ENCODE peak calls at places on chromosomes 13 and 19, in eight cellular contexts. One of them, this sample, is unnamed.

GRCh38 chr13:110301606-110302131 is 5.3 kb downstream of the COL4A1 start:
- DNase-seq in CD8-positive, alpha-beta memory T cell: no peak
- DNase-seq in activated T-cell treated with anti-CD3 and anti-CD28 coated beads, Interleukin-2, amount 50 U/mL, for 4 hours: no peak
- DNase-seq in astrocyte of the hippocampus: peak; percentile 50
- DNase-seq in HCEC 1CT: peak; percentile 94
- DNase-seq in NCI-H2171: no peak
- DNase-seq in kidney tubule cell: peak; percentile 52
- DNase-seq in MV-4-11: no peak
- DNase-seq in this sample: no peak

GRCh38 chr13:29532821-29533220 is 62.7 kb downstream of the SLC7A1 start:
- DNase-seq in CD8-positive, alpha-beta memory T cell: no peak
- DNase-seq in activated T-cell treated with anti-CD3 and anti-CD28 coated beads, Interleukin-2, amount 50 U/mL, for 4 hours: no peak
- DNase-seq in astrocyte of the hippocampus: peak; percentile 66
- DNase-seq in HCEC 1CT: no peak
- DNase-seq in NCI-H2171: no peak
- DNase-seq in kidney tubule cell: no peak
- DNase-seq in MV-4-11: no peak
- DNase-seq in this sample: no peak

GRCh38 chr13:32019612-32020233 is 11.9 kb upstream of the FRY start:
- DNase-seq in CD8-positive, alpha-beta memory T cell: peak; percentile 7
- DNase-seq in activated T-cell treated with anti-CD3 and anti-CD28 coated beads, Interleukin-2, amount 50 U/mL, for 4 hours: no peak
- DNase-seq in astrocyte of the hippocampus: peak; percentile 86
- DNase-seq in HCEC 1CT: peak; percentile 51
- DNase-seq in NCI-H2171: peak; percentile 10
- DNase-seq in kidney tubule cell: peak; percentile 50
- DNase-seq in MV-4-11: peak; percentile 50
- DNase-seq in this sample: peak; percentile 19

GRCh38 chr13:96730676-96731075 is 263.6 kb downstream of the OXGR1 start:
- DNase-seq in CD8-positive, alpha-beta memory T cell: no peak
- DNase-seq in activated T-cell treated with anti-CD3 and anti-CD28 coated beads, Interleukin-2, amount 50 U/mL, for 4 hours: no peak
- DNase-seq in astrocyte of the hippocampus: no peak
- DNase-seq in HCEC 1CT: peak; percentile 33
- DNase-seq in NCI-H2171: no peak
- DNase-seq in kidney tubule cell: no peak
- DNase-seq in MV-4-11: no peak
- DNase-seq in this sample: no peak

GRCh38 chr13:113001251-113002140 is 32.5 kb downstream of the MCF2L start:
- DNase-seq in CD8-positive, alpha-beta memory T cell: peak; percentile 3
- DNase-seq in activated T-cell treated with anti-CD3 and anti-CD28 coated beads, Interleukin-2, amount 50 U/mL, for 4 hours: no peak
- DNase-seq in astrocyte of the hippocampus: peak; percentile 80
- DNase-seq in HCEC 1CT: no peak
- DNase-seq in NCI-H2171: peak; percentile 82
- DNase-seq in kidney tubule cell: peak; percentile 62
- DNase-seq in MV-4-11: peak; percentile 31
- DNase-seq in this sample: peak; percentile 75

GRCh38 chr13:109361562-109361961 is 424.8 kb downstream of the IRS2 start:
- DNase-seq in CD8-positive, alpha-beta memory T cell: no peak
- DNase-seq in activated T-cell treated with anti-CD3 and anti-CD28 coated beads, Interleukin-2, amount 50 U/mL, for 4 hours: no peak
- DNase-seq in astrocyte of the hippocampus: no peak
- DNase-seq in HCEC 1CT: no peak
- DNase-seq in NCI-H2171: no peak
- DNase-seq in kidney tubule cell: no peak
- DNase-seq in MV-4-11: peak; percentile 94
- DNase-seq in this sample: no peak

GRCh38 chr13:52374389-52374788 is 31.6 kb downstream of the THSD1 start:
- DNase-seq in CD8-positive, alpha-beta memory T cell: no peak
- DNase-seq in activated T-cell treated with anti-CD3 and anti-CD28 coated beads, Interleukin-2, amount 50 U/mL, for 4 hours: no peak
- DNase-seq in astrocyte of the hippocampus: no peak
- DNase-seq in HCEC 1CT: no peak
- DNase-seq in NCI-H2171: no peak
- DNase-seq in kidney tubule cell: no peak
- DNase-seq in MV-4-11: no peak
- DNase-seq in this sample: no peak

GRCh38 chr19:47740866-47741519 is 4.4 kb upstream of the NOP53 start:
- DNase-seq in CD8-positive, alpha-beta memory T cell: no peak
- DNase-seq in activated T-cell treated with anti-CD3 and anti-CD28 coated beads, Interleukin-2, amount 50 U/mL, for 4 hours: no peak
- DNase-seq in astrocyte of the hippocampus: no peak
- DNase-seq in HCEC 1CT: no peak
- DNase-seq in NCI-H2171: no peak
- DNase-seq in kidney tubule cell: no peak
- DNase-seq in MV-4-11: no peak
- DNase-seq in this sample: no peak

GRCh38 chr13:52892925-52893324 is 44.5 kb upstream of the PCDH8 start:
- DNase-seq in CD8-positive, alpha-beta memory T cell: no peak
- DNase-seq in activated T-cell treated with anti-CD3 and anti-CD28 coated beads, Interleukin-2, amount 50 U/mL, for 4 hours: no peak
- DNase-seq in astrocyte of the hippocampus: peak; percentile 36
- DNase-seq in HCEC 1CT: no peak
- DNase-seq in NCI-H2171: no peak
- DNase-seq in kidney tubule cell: peak; percentile 87
- DNase-seq in MV-4-11: no peak
- DNase-seq in this sample: no peak

GRCh38 chr19:6503407-6504201 is 1.5 kb upstream of the TUBB4A start:
- DNase-seq in CD8-positive, alpha-beta memory T cell: no peak
- DNase-seq in activated T-cell treated with anti-CD3 and anti-CD28 coated beads, Interleukin-2, amount 50 U/mL, for 4 hours: no peak
- DNase-seq in astrocyte of the hippocampus: no peak
- DNase-seq in HCEC 1CT: no peak
- DNase-seq in NCI-H2171: no peak
- DNase-seq in kidney tubule cell: no peak
- DNase-seq in MV-4-11: no peak
- DNase-seq in this sample: no peak

GRCh38 chr13:110042253-110042652 is 255.9 kb upstream of the IRS2 start:
- DNase-seq in CD8-positive, alpha-beta memory T cell: no peak
- DNase-seq in activated T-cell treated with anti-CD3 and anti-CD28 coated beads, Interleukin-2, amount 50 U/mL, for 4 hours: no peak
- DNase-seq in astrocyte of the hippocampus: peak; percentile 44
- DNase-seq in HCEC 1CT: no peak
- DNase-seq in NCI-H2171: no peak
- DNase-seq in kidney tubule cell: no peak
- DNase-seq in MV-4-11: no peak
- DNase-seq in this sample: no peak

GRCh38 chr13:31067416-31068118 is 94.1 kb downstream of the HSPH1 start:
- DNase-seq in CD8-positive, alpha-beta memory T cell: no peak
- DNase-seq in activated T-cell treated with anti-CD3 and anti-CD28 coated beads, Interleukin-2, amount 50 U/mL, for 4 hours: no peak
- DNase-seq in astrocyte of the hippocampus: peak; percentile 67
- DNase-seq in HCEC 1CT: peak; percentile 56
- DNase-seq in NCI-H2171: no peak
- DNase-seq in kidney tubule cell: peak; percentile 82
- DNase-seq in MV-4-11: no peak
- DNase-seq in this sample: no peak

GRCh38 chr13:107441279-107441678 is 774.1 kb downstream of the LIG4 start:
- DNase-seq in CD8-positive, alpha-beta memory T cell: no peak
- DNase-seq in activated T-cell treated with anti-CD3 and anti-CD28 coated beads, Interleukin-2, amount 50 U/mL, for 4 hours: no peak
- DNase-seq in astrocyte of the hippocampus: peak; percentile 70
- DNase-seq in HCEC 1CT: peak; percentile 92
- DNase-seq in NCI-H2171: no peak
- DNase-seq in kidney tubule cell: peak; percentile 83
- DNase-seq in MV-4-11: no peak
- DNase-seq in this sample: no peak

GRCh38 chr19:791605-792360 is 5.5 kb upstream of the PTBP1 start:
- DNase-seq in CD8-positive, alpha-beta memory T cell: no peak
- DNase-seq in activated T-cell treated with anti-CD3 and anti-CD28 coated beads, Interleukin-2, amount 50 U/mL, for 4 hours: no peak
- DNase-seq in astrocyte of the hippocampus: no peak
- DNase-seq in HCEC 1CT: no peak
- DNase-seq in NCI-H2171: no peak
- DNase-seq in kidney tubule cell: no peak
- DNase-seq in MV-4-11: no peak
- DNase-seq in this sample: no peak

GRCh38 chr13:95641961-95642621 is 2.4 kb downstream of the DZIP1 start:
- DNase-seq in CD8-positive, alpha-beta memory T cell: no peak
- DNase-seq in activated T-cell treated with anti-CD3 and anti-CD28 coated beads, Interleukin-2, amount 50 U/mL, for 4 hours: no peak
- DNase-seq in astrocyte of the hippocampus: peak; percentile 79
- DNase-seq in HCEC 1CT: peak; percentile 39
- DNase-seq in NCI-H2171: no peak
- DNase-seq in kidney tubule cell: peak; percentile 56
- DNase-seq in MV-4-11: no peak
- DNase-seq in this sample: peak; percentile 43

GRCh38 chr13:96988441-96988840 is 5.8 kb downstream of the OXGR1 start:
- DNase-seq in CD8-positive, alpha-beta memory T cell: no peak
- DNase-seq in activated T-cell treated with anti-CD3 and anti-CD28 coated beads, Interleukin-2, amount 50 U/mL, for 4 hours: no peak
- DNase-seq in astrocyte of the hippocampus: no peak
- DNase-seq in HCEC 1CT: no peak
- DNase-seq in NCI-H2171: no peak
- DNase-seq in kidney tubule cell: no peak
- DNase-seq in MV-4-11: no peak
- DNase-seq in this sample: no peak

GRCh38 chr13:46160474-46161066 is 21.4 kb downstream of the LCP1 start:
- DNase-seq in CD8-positive, alpha-beta memory T cell: peak; percentile 71
- DNase-seq in activated T-cell treated with anti-CD3 and anti-CD28 coated beads, Interleukin-2, amount 50 U/mL, for 4 hours: no peak
- DNase-seq in astrocyte of the hippocampus: peak; percentile 78
- DNase-seq in HCEC 1CT: peak; percentile 57
- DNase-seq in NCI-H2171: peak; percentile 1
- DNase-seq in kidney tubule cell: peak; percentile 69
- DNase-seq in MV-4-11: peak; percentile 75
- DNase-seq in this sample: peak; percentile 24

GRCh38 chr19:34276614-34277013 is 22.3 kb downstream of the GARRE1 start:
- DNase-seq in CD8-positive, alpha-beta memory T cell: no peak
- DNase-seq in activated T-cell treated with anti-CD3 and anti-CD28 coated beads, Interleukin-2, amount 50 U/mL, for 4 hours: no peak
- DNase-seq in astrocyte of the hippocampus: no peak
- DNase-seq in HCEC 1CT: no peak
- DNase-seq in NCI-H2171: no peak
- DNase-seq in kidney tubule cell: no peak
- DNase-seq in MV-4-11: no peak
- DNase-seq in this sample: peak; percentile 68

GRCh38 chr13:21638319-21639282 is 32.3 kb upstream of the FGF9 start:
- DNase-seq in CD8-positive, alpha-beta memory T cell: peak; percentile 23
- DNase-seq in activated T-cell treated with anti-CD3 and anti-CD28 coated beads, Interleukin-2, amount 50 U/mL, for 4 hours: peak; percentile 21
- DNase-seq in astrocyte of the hippocampus: peak; percentile 52
- DNase-seq in HCEC 1CT: peak; percentile 18
- DNase-seq in NCI-H2171: no peak
- DNase-seq in kidney tubule cell: peak; percentile 45
- DNase-seq in MV-4-11: peak; percentile 71
- DNase-seq in this sample: peak; percentile 17

GRCh38 chr13:85486663-85487062 is 312.6 kb downstream of the SLITRK6 start:
- DNase-seq in CD8-positive, alpha-beta memory T cell: no peak
- DNase-seq in activated T-cell treated with anti-CD3 and anti-CD28 coated beads, Interleukin-2, amount 50 U/mL, for 4 hours: no peak
- DNase-seq in astrocyte of the hippocampus: no peak
- DNase-seq in HCEC 1CT: no peak
- DNase-seq in NCI-H2171: no peak
- DNase-seq in kidney tubule cell: no peak
- DNase-seq in MV-4-11: no peak
- DNase-seq in this sample: no peak

GRCh38 chr13:80011448-80012212 is 329.3 kb downstream of the SPRY2 start:
- DNase-seq in CD8-positive, alpha-beta memory T cell: no peak
- DNase-seq in activated T-cell treated with anti-CD3 and anti-CD28 coated beads, Interleukin-2, amount 50 U/mL, for 4 hours: no peak
- DNase-seq in astrocyte of the hippocampus: no peak
- DNase-seq in HCEC 1CT: no peak
- DNase-seq in NCI-H2171: no peak
- DNase-seq in kidney tubule cell: no peak
- DNase-seq in MV-4-11: no peak
- DNase-seq in this sample: peak; percentile 36

GRCh38 chr19:35545855-35546381 is 492 bp downstream of the TMEM147 start:
- DNase-seq in CD8-positive, alpha-beta memory T cell: no peak
- DNase-seq in activated T-cell treated with anti-CD3 and anti-CD28 coated beads, Interleukin-2, amount 50 U/mL, for 4 hours: peak; percentile 59
- DNase-seq in astrocyte of the hippocampus: peak; percentile 49
- DNase-seq in HCEC 1CT: no peak
- DNase-seq in NCI-H2171: peak; percentile 13
- DNase-seq in kidney tubule cell: peak; percentile 50
- DNase-seq in MV-4-11: peak; percentile 29
- DNase-seq in this sample: peak; percentile 60

GRCh38 chr13:30091035-30091434 is 216.3 kb downstream of the KATNAL1 start:
- DNase-seq in CD8-positive, alpha-beta memory T cell: no peak
- DNase-seq in activated T-cell treated with anti-CD3 and anti-CD28 coated beads, Interleukin-2, amount 50 U/mL, for 4 hours: no peak
- DNase-seq in astrocyte of the hippocampus: no peak
- DNase-seq in HCEC 1CT: no peak
- DNase-seq in NCI-H2171: no peak
- DNase-seq in kidney tubule cell: no peak
- DNase-seq in MV-4-11: no peak
- DNase-seq in this sample: no peak

GRCh38 chr13:27261376-27261775 is 9.3 kb upstream of the RASL11A start:
- DNase-seq in CD8-positive, alpha-beta memory T cell: no peak
- DNase-seq in activated T-cell treated with anti-CD3 and anti-CD28 coated beads, Interleukin-2, amount 50 U/mL, for 4 hours: no peak
- DNase-seq in astrocyte of the hippocampus: no peak
- DNase-seq in HCEC 1CT: no peak
- DNase-seq in NCI-H2171: no peak
- DNase-seq in kidney tubule cell: peak; percentile 13
- DNase-seq in MV-4-11: no peak
- DNase-seq in this sample: no peak

GRCh38 chr13:43780666-43781065 is 6.1 kb downstream of the ENOX1 start:
- DNase-seq in CD8-positive, alpha-beta memory T cell: no peak
- DNase-seq in activated T-cell treated with anti-CD3 and anti-CD28 coated beads, Interleukin-2, amount 50 U/mL, for 4 hours: no peak
- DNase-seq in astrocyte of the hippocampus: no peak
- DNase-seq in HCEC 1CT: no peak
- DNase-seq in NCI-H2171: no peak
- DNase-seq in kidney tubule cell: no peak
- DNase-seq in MV-4-11: no peak
- DNase-seq in this sample: no peak

GRCh38 chr19:11020423-11020822 is 59.6 kb downstream of the SMARCA4 start:
- DNase-seq in CD8-positive, alpha-beta memory T cell: no peak
- DNase-seq in activated T-cell treated with anti-CD3 and anti-CD28 coated beads, Interleukin-2, amount 50 U/mL, for 4 hours: no peak
- DNase-seq in astrocyte of the hippocampus: no peak
- DNase-seq in HCEC 1CT: no peak
- DNase-seq in NCI-H2171: no peak
- DNase-seq in kidney tubule cell: no peak
- DNase-seq in MV-4-11: no peak
- DNase-seq in this sample: no peak

GRCh38 chr13:83065136-83065535 is 817.1 kb downstream of the SLITRK1 start:
- DNase-seq in CD8-positive, alpha-beta memory T cell: no peak
- DNase-seq in activated T-cell treated with anti-CD3 and anti-CD28 coated beads, Interleukin-2, amount 50 U/mL, for 4 hours: no peak
- DNase-seq in astrocyte of the hippocampus: peak; percentile 75
- DNase-seq in HCEC 1CT: peak; percentile 75
- DNase-seq in NCI-H2171: no peak
- DNase-seq in kidney tubule cell: peak; percentile 66
- DNase-seq in MV-4-11: no peak
- DNase-seq in this sample: peak; percentile 55

GRCh38 chr13:40875048-40875447 is 85.6 kb downstream of the SLC25A15 start:
- DNase-seq in CD8-positive, alpha-beta memory T cell: no peak
- DNase-seq in activated T-cell treated with anti-CD3 and anti-CD28 coated beads, Interleukin-2, amount 50 U/mL, for 4 hours: no peak
- DNase-seq in astrocyte of the hippocampus: no peak
- DNase-seq in HCEC 1CT: no peak
- DNase-seq in NCI-H2171: no peak
- DNase-seq in kidney tubule cell: no peak
- DNase-seq in MV-4-11: no peak
- DNase-seq in this sample: no peak

This sample was measured in body of pancreas.